ENCODE peak calls at places on chromosomes 12 and 14, in nine cellular contexts. One of them, this sample, is unnamed.

GRCh38 chr14:60807247-60807646 is 72.7 kb downstream of the MNAT1 start:
- DNase-seq in GM12865: no peak
- DNase-seq in AG09309: no peak
- DNase-seq in tibial nerve: no peak
- DNase-seq in breast epithelium: no peak
- DNase-seq in adrenal gland: no peak
- DNase-seq in hepatocyte: no peak
- DNase-seq in GM23338: no peak
- DNase-seq in AG04450: no peak
- DNase-seq in this sample: no peak

GRCh38 chr12:56836317-56836716 is 73.2 kb downstream of the HSD17B6 start:
- DNase-seq in AG09309: no peak
- DNase-seq in adrenal gland: peak
- DNase-seq in GM12865: no peak
- DNase-seq in breast epithelium: peak
- DNase-seq in hepatocyte: peak
- DNase-seq in AG04450: no peak
- DNase-seq in GM23338: no peak
- DNase-seq in tibial nerve: no peak
- DNase-seq in this sample: no peak

GRCh38 chr12:46831335-46832083 is 5.7 kb upstream of the SLC38A4 start:
- DNase-seq in AG04450: no peak
- DNase-seq in GM12865: no peak
- DNase-seq in breast epithelium: no peak
- DNase-seq in hepatocyte: peak
- DNase-seq in GM23338: peak
- DNase-seq in AG09309: no peak
- DNase-seq in adrenal gland: peak
- DNase-seq in tibial nerve: no peak
- DNase-seq in this sample: no peak

GRCh38 chr12:126346087-126346486 is 1280.9 kb downstream of the AACS start:
- DNase-seq in breast epithelium: no peak
- DNase-seq in GM12865: no peak
- DNase-seq in AG04450: no peak
- DNase-seq in hepatocyte: no peak
- DNase-seq in GM23338: no peak
- DNase-seq in AG09309: no peak
- DNase-seq in tibial nerve: no peak
- DNase-seq in adrenal gland: no peak
- DNase-seq in this sample: no peak

GRCh38 chr12:71440393-71441349 is 1.1 kb downstream of the LGR5 start:
- DNase-seq in GM12865: no peak
- DNase-seq in hepatocyte: peak
- DNase-seq in AG09309: no peak
- DNase-seq in AG04450: no peak
- DNase-seq in GM23338: peak
- DNase-seq in tibial nerve: no peak
- DNase-seq in breast epithelium: no peak
- DNase-seq in adrenal gland: no peak
- DNase-seq in this sample: no peak

GRCh38 chr14:35339761-35340406 is 47.7 kb downstream of the PSMA6 start:
- DNase-seq in AG04450: no peak
- DNase-seq in hepatocyte: no peak
- DNase-seq in AG09309: no peak
- DNase-seq in GM12865: peak
- DNase-seq in adrenal gland: no peak
- DNase-seq in breast epithelium: no peak
- DNase-seq in tibial nerve: no peak
- DNase-seq in GM23338: no peak
- DNase-seq in this sample: no peak

GRCh38 chr14:21104448-21105060 is 3.7 kb downstream of the TMEM253 start:
- DNase-seq in tibial nerve: peak
- DNase-seq in hepatocyte: peak
- DNase-seq in AG09309: no peak
- DNase-seq in GM23338: peak
- DNase-seq in GM12865: peak
- DNase-seq in breast epithelium: peak
- DNase-seq in AG04450: no peak
- DNase-seq in adrenal gland: peak
- DNase-seq in this sample: no peak

GRCh38 chr14:61098711-61099110 is 117.7 kb downstream of the SLC38A6 start:
- DNase-seq in adrenal gland: no peak
- DNase-seq in hepatocyte: no peak
- DNase-seq in tibial nerve: no peak
- DNase-seq in AG09309: no peak
- DNase-seq in GM12865: no peak
- DNase-seq in AG04450: no peak
- DNase-seq in GM23338: no peak
- DNase-seq in breast epithelium: no peak
- DNase-seq in this sample: no peak

GRCh38 chr14:36874396-36875138 is 212.9 kb downstream of the PAX9 start:
- DNase-seq in adrenal gland: no peak
- DNase-seq in AG09309: no peak
- DNase-seq in GM23338: no peak
- DNase-seq in breast epithelium: no peak
- DNase-seq in GM12865: no peak
- DNase-seq in tibial nerve: no peak
- DNase-seq in hepatocyte: no peak
- DNase-seq in AG04450: no peak
- DNase-seq in this sample: no peak

GRCh38 chr12:4227046-4227445 is 46.5 kb upstream of the CCND2 start:
- DNase-seq in AG04450: no peak
- DNase-seq in adrenal gland: no peak
- DNase-seq in hepatocyte: no peak
- DNase-seq in AG09309: no peak
- DNase-seq in GM23338: no peak
- DNase-seq in tibial nerve: no peak
- DNase-seq in GM12865: no peak
- DNase-seq in breast epithelium: no peak
- DNase-seq in this sample: peak

GRCh38 chr12:116194935-116195431 is 82.5 kb downstream of the MED13L start:
- DNase-seq in GM23338: no peak
- DNase-seq in hepatocyte: no peak
- DNase-seq in GM12865: peak
- DNase-seq in tibial nerve: no peak
- DNase-seq in adrenal gland: no peak
- DNase-seq in AG04450: no peak
- DNase-seq in AG09309: no peak
- DNase-seq in breast epithelium: no peak
- DNase-seq in this sample: no peak

GRCh38 chr12:6167327-6168280 is 32.6 kb upstream of the CD9 start:
- DNase-seq in adrenal gland: peak
- DNase-seq in hepatocyte: peak
- DNase-seq in GM23338: no peak
- DNase-seq in AG04450: peak
- DNase-seq in tibial nerve: no peak
- DNase-seq in AG09309: peak
- DNase-seq in breast epithelium: no peak
- DNase-seq in GM12865: peak
- DNase-seq in this sample: no peak

GRCh38 chr14:93706360-93706955 is 81.8 kb downstream of the PRIMA1 start:
- DNase-seq in breast epithelium: no peak
- DNase-seq in hepatocyte: no peak
- DNase-seq in adrenal gland: no peak
- DNase-seq in GM23338: no peak
- DNase-seq in GM12865: no peak
- DNase-seq in AG04450: no peak
- DNase-seq in AG09309: no peak
- DNase-seq in tibial nerve: no peak
- DNase-seq in this sample: no peak

GRCh38 chr12:13001725-13002040 is 1.6 kb upstream of the HEBP1 start:
- DNase-seq in breast epithelium: no peak
- DNase-seq in AG09309: no peak
- DNase-seq in AG04450: no peak
- DNase-seq in tibial nerve: no peak
- DNase-seq in GM12865: no peak
- DNase-seq in hepatocyte: no peak
- DNase-seq in adrenal gland: peak
- DNase-seq in GM23338: no peak
- DNase-seq in this sample: no peak

GRCh38 chr12:13002301-13003097 is 2.4 kb upstream of the HEBP1 start:
- DNase-seq in adrenal gland: no peak
- DNase-seq in breast epithelium: no peak
- DNase-seq in hepatocyte: no peak
- DNase-seq in AG04450: no peak
- DNase-seq in GM12865: no peak
- DNase-seq in AG09309: no peak
- DNase-seq in tibial nerve: no peak
- DNase-seq in GM23338: no peak
- DNase-seq in this sample: no peak

GRCh38 chr12:13000616-13000934 is 510 bp upstream of the HEBP1 start:
- DNase-seq in GM12865: no peak
- DNase-seq in AG04450: no peak
- DNase-seq in adrenal gland: no peak
- DNase-seq in GM23338: peak
- DNase-seq in AG09309: no peak
- DNase-seq in tibial nerve: no peak
- DNase-seq in breast epithelium: no peak
- DNase-seq in hepatocyte: no peak
- DNase-seq in this sample: no peak

GRCh38 chr12:12999959-13000615 is at the start of gene HEBP1:
- DNase-seq in AG09309: peak
- DNase-seq in adrenal gland: peak
- DNase-seq in AG04450: peak
- DNase-seq in hepatocyte: peak
- DNase-seq in tibial nerve: peak
- DNase-seq in breast epithelium: peak
- DNase-seq in GM23338: peak
- DNase-seq in GM12865: peak
- DNase-seq in this sample: peak

DNA sequence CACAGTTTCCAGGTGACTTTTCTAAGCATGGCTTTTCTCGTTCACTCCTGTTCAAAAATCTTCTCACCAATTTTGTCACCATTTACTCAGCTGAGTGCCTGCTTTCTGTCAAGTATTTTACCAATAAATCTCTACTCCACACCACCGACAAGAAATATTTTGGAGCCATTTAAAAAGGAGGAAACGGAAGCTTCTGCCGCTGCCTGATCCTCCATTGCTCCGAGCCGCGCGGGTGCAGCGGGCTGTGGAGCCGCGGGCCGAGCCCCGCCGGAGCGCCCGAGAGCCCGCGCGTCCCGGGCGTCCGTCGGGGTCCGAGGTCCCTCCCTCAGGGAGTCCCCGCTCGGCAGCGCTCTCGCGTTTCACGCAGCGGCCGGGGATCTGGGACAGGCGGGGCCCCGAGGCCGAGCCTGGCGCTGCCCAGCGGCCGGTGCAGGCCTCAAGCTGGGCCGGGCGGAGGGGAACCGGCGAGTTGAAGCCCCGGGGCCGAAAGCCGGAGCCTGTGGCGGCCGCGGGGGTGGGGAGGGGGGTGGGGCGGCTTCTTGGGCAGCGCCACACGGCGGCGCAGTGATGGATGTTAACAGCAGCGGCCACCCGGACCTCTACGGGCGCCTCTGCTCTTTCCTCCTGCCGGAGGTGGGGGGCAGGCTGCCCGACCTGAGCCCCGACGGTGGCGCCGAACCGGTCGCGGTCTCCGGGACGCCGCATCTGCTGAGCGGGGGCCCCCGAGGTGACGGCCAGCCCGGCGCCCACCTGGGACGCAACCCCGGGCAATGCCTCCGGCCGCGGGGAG is 1.1 kb upstream of the HEBP1 start:
- DNase-seq in tibial nerve: peak
- DNase-seq in AG09309: no peak
- DNase-seq in AG04450: no peak
- DNase-seq in breast epithelium: no peak
- DNase-seq in GM12865: peak
- DNase-seq in GM23338: peak
- DNase-seq in adrenal gland: peak
- DNase-seq in hepatocyte: peak
- DNase-seq in this sample: peak
- TF ChIP-seq CTCF in tibial nerve: peak
- TF ChIP-seq CTCF in AG09309: peak
- TF ChIP-seq CTCF in AG04450: peak
- TF ChIP-seq CTCF in breast epithelium: no peak
- TF ChIP-seq CTCF in GM12865: no peak
- TF ChIP-seq CTCF in GM23338: peak
- TF ChIP-seq CTCF in adrenal gland: peak
- TF ChIP-seq CTCF in hepatocyte: peak
- TF ChIP-seq CTCF in this sample: peak

GRCh38 chr12:104680070-104680469 is 223.3 kb downstream of the CHST11 start:
- DNase-seq in GM23338: peak
- DNase-seq in GM12865: peak
- DNase-seq in breast epithelium: no peak
- DNase-seq in adrenal gland: no peak
- DNase-seq in tibial nerve: no peak
- DNase-seq in AG04450: no peak
- DNase-seq in AG09309: no peak
- DNase-seq in hepatocyte: no peak
- DNase-seq in this sample: no peak
- TF ChIP-seq CTCF in GM23338: peak
- TF ChIP-seq CTCF in GM12865: peak
- TF ChIP-seq CTCF in breast epithelium: no peak
- TF ChIP-seq CTCF in adrenal gland: peak
- TF ChIP-seq CTCF in tibial nerve: no peak
- TF ChIP-seq CTCF in AG04450: peak
- TF ChIP-seq CTCF in AG09309: peak
- TF ChIP-seq CTCF in hepatocyte: peak
- TF ChIP-seq CTCF in this sample: peak

DNA sequence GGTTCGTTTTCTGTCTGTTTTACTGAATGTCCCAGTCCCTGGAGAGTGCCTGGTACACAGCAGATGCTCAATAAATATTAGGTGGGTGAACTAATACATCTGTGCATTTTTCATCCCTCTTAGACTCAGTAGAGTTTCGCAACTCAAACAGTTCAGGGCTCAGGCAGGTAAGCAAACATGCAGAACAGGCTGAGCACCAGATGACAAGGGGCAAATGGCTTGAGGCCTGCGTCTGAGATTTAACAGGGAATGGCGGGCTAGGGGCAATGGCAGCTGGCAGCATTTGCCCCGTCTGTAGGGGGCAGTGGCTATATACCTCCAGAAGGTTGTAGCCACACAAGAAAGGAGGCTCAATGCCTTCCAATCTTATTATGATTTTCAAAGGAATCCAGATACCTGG is 8.6 kb upstream of the RAN start:
- DNase-seq in adrenal gland: no peak
- DNase-seq in breast epithelium: no peak
- DNase-seq in AG04450: no peak
- DNase-seq in hepatocyte: no peak
- DNase-seq in AG09309: no peak
- DNase-seq in tibial nerve: no peak
- DNase-seq in GM12865: no peak
- DNase-seq in GM23338: peak
- DNase-seq in this sample: no peak
- TF ChIP-seq CTCF in adrenal gland: no peak
- TF ChIP-seq CTCF in breast epithelium: no peak
- TF ChIP-seq CTCF in AG04450: no peak
- TF ChIP-seq CTCF in hepatocyte: no peak
- TF ChIP-seq CTCF in AG09309: no peak
- TF ChIP-seq CTCF in tibial nerve: no peak
- TF ChIP-seq CTCF in GM12865: no peak
- TF ChIP-seq CTCF in GM23338: peak
- TF ChIP-seq CTCF in this sample: peak

DNA sequence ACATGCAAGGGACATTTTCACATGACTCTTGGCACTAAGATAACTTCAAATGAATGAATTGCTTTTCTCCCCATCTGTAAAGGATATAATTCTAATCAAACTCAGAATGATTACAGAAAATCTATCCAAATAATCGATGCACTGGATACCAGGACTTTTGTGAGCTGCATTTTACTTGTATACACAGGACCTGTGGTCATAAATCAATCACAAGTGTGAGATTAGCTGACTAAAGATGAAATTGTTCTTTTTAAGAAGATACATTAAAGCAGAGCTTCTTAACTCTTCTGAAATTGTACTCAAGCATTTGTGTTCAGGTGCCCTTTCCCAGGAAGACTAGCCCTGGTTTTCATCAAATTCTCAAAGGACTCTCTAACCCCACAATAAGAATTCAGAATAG is 66.3 kb downstream of the ESR2 start:
- DNase-seq in tibial nerve: no peak
- DNase-seq in adrenal gland: no peak
- DNase-seq in AG09309: no peak
- DNase-seq in GM12865: no peak
- DNase-seq in GM23338: no peak
- DNase-seq in breast epithelium: no peak
- DNase-seq in AG04450: no peak
- DNase-seq in hepatocyte: no peak
- DNase-seq in this sample: no peak
- TF ChIP-seq CTCF in tibial nerve: no peak
- TF ChIP-seq CTCF in adrenal gland: no peak
- TF ChIP-seq CTCF in AG09309: no peak
- TF ChIP-seq CTCF in GM12865: no peak
- TF ChIP-seq CTCF in GM23338: no peak
- TF ChIP-seq CTCF in breast epithelium: no peak
- TF ChIP-seq CTCF in AG04450: no peak
- TF ChIP-seq CTCF in hepatocyte: no peak
- TF ChIP-seq CTCF in this sample: no peak